ENCODE peak calls at places on chromosomes 2 and 18, in seven cellular contexts. One of them, this sample, is unnamed.

GRCh38 chr18:21313576-21313975 is 71.5 kb downstream of the GREB1L start:
- DNase-seq in H54: no peak
- DNase-seq in uterus: no peak
- DNase-seq in prostate gland: no peak
- DNase-seq in IMR-90: no peak
- DNase-seq in ovary: no peak
- DNase-seq in testis: no peak
- DNase-seq in this sample: no peak

GRCh38 chr18:49628119-49628518 is 66.3 kb downstream of the LIPG start:
- DNase-seq in H54: peak; percentile 12
- DNase-seq in uterus: no peak
- DNase-seq in prostate gland: no peak
- DNase-seq in IMR-90: no peak
- DNase-seq in ovary: no peak
- DNase-seq in testis: no peak
- DNase-seq in this sample: no peak

GRCh38 chr2:164700390-164700789 is 79.1 kb upstream of the GRB14 start:
- DNase-seq in H54: no peak
- DNase-seq in uterus: no peak
- DNase-seq in prostate gland: no peak
- DNase-seq in IMR-90: peak; percentile 22
- DNase-seq in ovary: no peak
- DNase-seq in testis: no peak
- DNase-seq in this sample: no peak

GRCh38 chr2:55159752-55160151 is 72.3 kb downstream of the CLHC1 start:
- DNase-seq in H54: no peak
- DNase-seq in uterus: no peak
- DNase-seq in prostate gland: no peak
- DNase-seq in IMR-90: no peak
- DNase-seq in ovary: no peak
- DNase-seq in testis: no peak
- DNase-seq in this sample: peak; percentile 34

GRCh38 chr2:206250041-206250897 is 24.2 kb upstream of the ZDBF2 start:
- DNase-seq in H54: no peak
- DNase-seq in uterus: no peak
- DNase-seq in prostate gland: no peak
- DNase-seq in IMR-90: peak; percentile 4
- DNase-seq in ovary: no peak
- DNase-seq in testis: peak; percentile 57
- DNase-seq in this sample: peak; percentile 17

GRCh38 chr2:130767408-130767775 is 12.1 kb downstream of the AMER3 start:
- DNase-seq in H54: no peak
- DNase-seq in uterus: no peak
- DNase-seq in prostate gland: no peak
- DNase-seq in IMR-90: no peak
- DNase-seq in ovary: no peak
- DNase-seq in testis: no peak
- DNase-seq in this sample: no peak

GRCh38 chr2:213317929-213318328 is 33.7 kb downstream of the SPAG16 start:
- DNase-seq in H54: no peak
- DNase-seq in uterus: no peak
- DNase-seq in prostate gland: no peak
- DNase-seq in IMR-90: peak; percentile 83
- DNase-seq in ovary: no peak
- DNase-seq in testis: no peak
- DNase-seq in this sample: peak; percentile 1

GRCh38 chr2:69779258-69779989 is 37.5 kb downstream of the ANXA4 start:
- DNase-seq in H54: peak; percentile 55
- DNase-seq in uterus: no peak
- DNase-seq in prostate gland: no peak
- DNase-seq in IMR-90: peak; percentile 25
- DNase-seq in ovary: no peak
- DNase-seq in testis: no peak
- DNase-seq in this sample: peak; percentile 19

GRCh38 chr2:214630402-214631035 is 179.0 kb downstream of the BARD1 start:
- DNase-seq in H54: no peak
- DNase-seq in uterus: no peak
- DNase-seq in prostate gland: no peak
- DNase-seq in IMR-90: peak; percentile 79
- DNase-seq in ovary: no peak
- DNase-seq in testis: no peak
- DNase-seq in this sample: no peak

DNA sequence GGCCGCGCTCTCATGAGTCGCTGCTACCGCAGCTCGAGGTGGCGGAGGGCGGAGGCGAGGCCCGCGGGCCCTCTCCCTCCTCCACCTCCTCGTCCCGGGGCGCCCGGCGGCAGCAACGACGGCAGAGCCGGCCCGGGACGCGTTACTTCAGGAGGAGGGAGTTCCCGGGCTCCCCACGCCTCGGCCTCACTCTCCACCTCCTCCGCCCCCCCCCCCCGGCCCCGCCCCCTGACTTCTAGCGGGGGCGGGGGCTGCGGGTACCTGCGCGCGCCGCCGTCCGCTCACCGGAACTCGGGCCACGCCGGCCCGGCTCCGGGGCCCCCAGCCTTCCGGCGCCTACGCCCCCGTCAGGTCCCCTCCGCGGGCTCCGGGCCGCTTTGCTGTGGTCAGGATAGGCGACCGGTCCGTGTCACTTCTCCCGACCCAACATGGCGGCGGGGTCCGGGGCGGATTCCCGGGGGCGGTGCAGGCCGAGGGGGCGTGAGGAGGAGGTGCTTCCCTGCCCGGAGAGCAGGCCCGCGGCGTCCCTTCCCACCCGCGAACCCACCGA is at the start of gene YES1:
- DNase-seq in H54: peak; percentile 68
- DNase-seq in uterus: peak; percentile 75
- DNase-seq in prostate gland: peak; percentile 81
- DNase-seq in IMR-90: peak; percentile 61
- DNase-seq in ovary: peak; percentile 74
- DNase-seq in testis: peak; percentile 86
- DNase-seq in this sample: peak; percentile 87
- TF ChIP-seq POLR2A in H54: peak; percentile 33
- TF ChIP-seq POLR2A in uterus: peak; percentile 67
- TF ChIP-seq POLR2A in prostate gland: peak; percentile 75
- TF ChIP-seq POLR2A in IMR-90: no peak
- TF ChIP-seq POLR2A in ovary: peak; percentile 40
- TF ChIP-seq POLR2A in testis: no peak
- TF ChIP-seq POLR2A in this sample: no peak

GRCh38 chr2:136117909-136118818 is at the start of gene CXCR4:
- DNase-seq in H54: no peak
- DNase-seq in uterus: no peak
- DNase-seq in prostate gland: peak; percentile 39
- DNase-seq in IMR-90: peak; percentile 2
- DNase-seq in ovary: no peak
- DNase-seq in testis: peak; percentile 72
- DNase-seq in this sample: peak; percentile 76
- TF ChIP-seq POLR2A in H54: no peak
- TF ChIP-seq POLR2A in uterus: peak; percentile 45
- TF ChIP-seq POLR2A in prostate gland: peak; percentile 25
- TF ChIP-seq POLR2A in IMR-90: no peak
- TF ChIP-seq POLR2A in ovary: no peak
- TF ChIP-seq POLR2A in testis: no peak
- TF ChIP-seq POLR2A in this sample: no peak

DNA sequence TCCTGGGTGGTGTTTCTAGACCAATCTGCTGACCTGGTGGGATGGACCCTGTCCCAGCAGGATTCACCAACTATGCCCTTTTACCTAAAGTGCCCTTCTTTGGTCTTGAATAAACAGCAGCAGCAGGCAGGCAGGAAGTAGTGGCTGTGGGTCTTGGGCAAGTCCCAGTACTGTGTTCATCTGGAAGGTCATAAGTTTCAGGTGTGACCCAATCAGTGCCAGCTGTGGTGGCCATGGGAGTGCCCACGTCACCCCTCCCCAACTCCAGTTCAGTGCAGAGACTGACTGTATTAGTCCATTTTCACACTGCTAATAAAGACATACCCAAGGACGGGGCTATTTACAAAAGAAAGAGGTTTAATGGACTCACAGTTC is 148.3 kb upstream of the SRD5A2 start:
- DNase-seq in H54: no peak
- DNase-seq in uterus: no peak
- DNase-seq in prostate gland: no peak
- DNase-seq in IMR-90: no peak
- DNase-seq in ovary: no peak
- DNase-seq in testis: no peak
- DNase-seq in this sample: no peak
- TF ChIP-seq POLR2A in H54: no peak
- TF ChIP-seq POLR2A in uterus: no peak
- TF ChIP-seq POLR2A in prostate gland: no peak
- TF ChIP-seq POLR2A in IMR-90: no peak
- TF ChIP-seq POLR2A in ovary: no peak
- TF ChIP-seq POLR2A in testis: no peak
- TF ChIP-seq POLR2A in this sample: no peak

GRCh38 chr2:135874966-135875365 is 1.3 kb downstream of the MCM6 start:
- DNase-seq in H54: no peak
- DNase-seq in uterus: no peak
- DNase-seq in prostate gland: no peak
- DNase-seq in IMR-90: no peak
- DNase-seq in ovary: no peak
- DNase-seq in testis: no peak
- DNase-seq in this sample: peak; percentile 11

GRCh38 chr2:135875491-135876065 is 665 bp downstream of the MCM6 start:
- DNase-seq in H54: peak; percentile 56
- DNase-seq in uterus: peak; percentile 36
- DNase-seq in prostate gland: peak; percentile 42
- DNase-seq in IMR-90: peak; percentile 60
- DNase-seq in ovary: peak; percentile 20
- DNase-seq in testis: peak; percentile 67
- DNase-seq in this sample: peak; percentile 72

GRCh38 chr2:135870571-135870970 is 5.7 kb downstream of the MCM6 start:
- DNase-seq in H54: no peak
- DNase-seq in uterus: no peak
- DNase-seq in prostate gland: no peak
- DNase-seq in IMR-90: no peak
- DNase-seq in ovary: no peak
- DNase-seq in testis: no peak
- DNase-seq in this sample: no peak

GRCh38 chr2:135876066-135876711 is at the start of gene MCM6:
- DNase-seq in H54: peak; percentile 96
- DNase-seq in uterus: peak; percentile 97
- DNase-seq in prostate gland: peak; percentile 95
- DNase-seq in IMR-90: peak; percentile 99
- DNase-seq in ovary: peak; percentile 96
- DNase-seq in testis: peak; percentile 99
- DNase-seq in this sample: peak; percentile 99
- TF ChIP-seq POLR2A in H54: peak; percentile 66
- TF ChIP-seq POLR2A in uterus: peak; percentile 59
- TF ChIP-seq POLR2A in prostate gland: peak; percentile 65
- TF ChIP-seq POLR2A in IMR-90: no peak
- TF ChIP-seq POLR2A in ovary: no peak
- TF ChIP-seq POLR2A in testis: no peak
- TF ChIP-seq POLR2A in this sample: peak; percentile 79

DNA sequence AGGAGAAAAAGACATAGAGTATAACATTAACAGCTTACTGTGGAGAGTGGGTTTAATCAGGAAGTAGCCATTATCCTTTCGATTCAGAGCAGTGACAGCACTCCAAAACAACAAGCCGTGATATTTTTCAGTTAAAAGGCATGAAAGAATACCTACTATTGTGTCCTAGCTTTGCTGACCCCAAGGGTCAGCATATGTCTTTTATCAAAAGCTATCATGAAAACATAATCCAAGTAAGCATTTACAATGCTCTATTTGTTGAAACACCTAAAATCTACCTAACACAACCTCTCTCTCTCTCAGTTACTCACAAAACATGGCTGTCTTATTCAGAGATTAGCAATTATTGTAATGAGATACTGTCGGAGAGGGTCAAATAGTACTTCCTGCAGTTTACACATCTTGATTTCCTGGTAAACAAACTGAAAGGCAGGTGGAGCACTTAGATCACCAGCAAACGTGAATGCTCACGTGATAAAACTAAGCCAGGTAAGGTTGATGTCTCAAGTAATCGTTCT is 100.0 kb downstream of the BAZ2B start:
- DNase-seq in H54: no peak
- DNase-seq in uterus: no peak
- DNase-seq in prostate gland: peak; percentile 21
- DNase-seq in IMR-90: peak; percentile 17
- DNase-seq in ovary: no peak
- DNase-seq in testis: peak; percentile 24
- DNase-seq in this sample: peak; percentile 71
- TF ChIP-seq POLR2A in H54: no peak
- TF ChIP-seq POLR2A in uterus: no peak
- TF ChIP-seq POLR2A in prostate gland: no peak
- TF ChIP-seq POLR2A in IMR-90: no peak
- TF ChIP-seq POLR2A in ovary: no peak
- TF ChIP-seq POLR2A in testis: no peak
- TF ChIP-seq POLR2A in this sample: peak; percentile 72

DNA sequence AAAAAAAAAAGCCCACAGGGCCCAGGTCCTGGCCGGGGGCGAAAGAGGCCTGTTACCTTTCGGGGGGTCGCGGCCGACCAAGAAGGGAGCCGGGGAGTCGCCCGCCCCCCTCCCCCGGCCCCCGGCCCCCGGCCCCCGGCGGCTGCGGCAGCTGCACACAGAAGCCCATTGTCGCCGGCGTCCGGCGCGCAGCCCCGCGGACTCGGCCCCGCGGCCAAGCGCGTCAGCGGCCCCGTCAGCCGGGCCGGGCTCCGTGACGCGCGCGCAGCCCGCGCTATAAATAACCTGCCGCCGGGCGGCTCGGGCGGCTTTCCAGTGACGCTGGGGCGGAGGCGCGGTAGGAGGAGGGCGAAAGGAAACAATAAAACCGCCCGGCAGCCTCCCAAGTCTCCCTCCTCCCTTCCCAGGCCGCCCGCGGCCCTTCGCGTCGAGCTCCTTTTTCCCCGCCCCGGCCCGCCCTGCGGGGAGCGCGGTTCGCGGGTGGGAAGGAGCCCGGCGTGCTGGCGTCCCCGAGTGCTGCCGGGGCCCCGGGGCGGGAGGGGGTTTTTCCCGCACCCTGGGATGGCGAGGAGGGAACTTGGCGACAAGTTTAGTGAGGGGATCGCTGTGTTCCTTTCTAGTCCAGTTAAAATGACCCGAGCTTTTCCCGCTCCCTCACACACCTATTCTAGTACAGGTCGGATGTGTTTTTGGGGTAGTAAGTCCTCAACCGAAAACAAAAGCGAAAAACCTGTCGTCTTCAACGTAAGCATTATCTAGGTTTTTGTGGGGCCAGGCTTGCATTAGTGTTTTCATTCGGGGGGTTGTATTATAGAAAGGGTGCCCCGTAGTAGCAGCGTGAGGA is 10.0 kb upstream of the NR4A2 start:
- DNase-seq in H54: peak; percentile 74
- DNase-seq in uterus: peak; percentile 96
- DNase-seq in prostate gland: peak; percentile 93
- DNase-seq in IMR-90: peak; percentile 93
- DNase-seq in ovary: peak; percentile 97
- DNase-seq in testis: peak; percentile 95
- DNase-seq in this sample: peak; percentile 91
- TF ChIP-seq POLR2A in H54: peak; percentile 50
- TF ChIP-seq POLR2A in uterus: peak; percentile 84
- TF ChIP-seq POLR2A in prostate gland: peak; percentile 83
- TF ChIP-seq POLR2A in IMR-90: peak; percentile 60
- TF ChIP-seq POLR2A in ovary: peak; percentile 80
- TF ChIP-seq POLR2A in testis: no peak
- TF ChIP-seq POLR2A in this sample: peak; percentile 76

GRCh38 chr2:232667989-232668583 is 29.0 kb upstream of the GIGYF2 start:
- DNase-seq in H54: no peak
- DNase-seq in uterus: no peak
- DNase-seq in prostate gland: peak; percentile 79
- DNase-seq in IMR-90: no peak
- DNase-seq in ovary: no peak
- DNase-seq in testis: peak; percentile 30
- DNase-seq in this sample: no peak
- TF ChIP-seq POLR2A in H54: no peak
- TF ChIP-seq POLR2A in uterus: no peak
- TF ChIP-seq POLR2A in prostate gland: no peak
- TF ChIP-seq POLR2A in IMR-90: no peak
- TF ChIP-seq POLR2A in ovary: no peak
- TF ChIP-seq POLR2A in testis: no peak
- TF ChIP-seq POLR2A in this sample: no peak